ENCODE peak calls at places on chromosomes 13 and 19, in four cellular contexts. One of them, this sample, is unnamed.

GRCh38 chr13:55571237-55571867 is 1569.4 kb upstream of the PRR20A start:
- DNase-seq in fibroblast of lung: no peak
- DNase-seq in kidney: no peak
- DNase-seq in IMR-90: no peak
- DNase-seq in this sample: no peak

GRCh38 chr13:67136157-67136556 is 94.0 kb downstream of the PCDH9 start:
- DNase-seq in kidney: no peak
- DNase-seq in fibroblast of lung: peak; percentile 6
- DNase-seq in IMR-90: no peak
- DNase-seq in this sample: no peak

GRCh38 chr13:33252103-33252502 is 33.5 kb downstream of the STARD13 start:
- DNase-seq in kidney: no peak
- DNase-seq in IMR-90: no peak
- DNase-seq in fibroblast of lung: no peak
- DNase-seq in this sample: no peak

GRCh38 chr19:7979559-7979958 is 25.9 kb downstream of the ELAVL1 start:
- DNase-seq in fibroblast of lung: no peak
- DNase-seq in IMR-90: no peak
- DNase-seq in kidney: peak; percentile 54
- DNase-seq in this sample: no peak

GRCh38 chr19:55146648-55147218 is 2.3 kb downstream of the TNNT1 start:
- DNase-seq in fibroblast of lung: no peak
- DNase-seq in IMR-90: no peak
- DNase-seq in kidney: no peak
- DNase-seq in this sample: no peak

GRCh38 chr19:38134538-38135149 is 89.4 kb downstream of the DPF1 start:
- DNase-seq in fibroblast of lung: no peak
- DNase-seq in IMR-90: peak; percentile 37
- DNase-seq in kidney: no peak
- DNase-seq in this sample: no peak

GRCh38 chr19:51547397-51548212 is 16.1 kb upstream of the SIGLEC6 start:
- DNase-seq in fibroblast of lung: no peak
- DNase-seq in IMR-90: no peak
- DNase-seq in kidney: no peak
- DNase-seq in this sample: no peak

GRCh38 chr13:50156140-50156539 is 140.9 kb downstream of the KCNRG start:
- DNase-seq in kidney: no peak
- DNase-seq in IMR-90: peak; percentile 78
- DNase-seq in fibroblast of lung: peak; percentile 91
- DNase-seq in this sample: no peak

GRCh38 chr19:16042533-16043085 is 33.7 kb upstream of the TPM4 start:
- DNase-seq in fibroblast of lung: no peak
- DNase-seq in kidney: no peak
- DNase-seq in IMR-90: peak; percentile 19
- DNase-seq in this sample: no peak

GRCh38 chr13:75316427-75316826 is 165.5 kb downstream of the TBC1D4 start:
- DNase-seq in kidney: no peak
- DNase-seq in fibroblast of lung: peak; percentile 26
- DNase-seq in IMR-90: peak; percentile 34
- DNase-seq in this sample: peak; percentile 71

GRCh38 chr13:112522578-112522977 is 65.4 kb downstream of the TUBGCP3 start:
- DNase-seq in fibroblast of lung: peak; percentile 32
- DNase-seq in IMR-90: peak; percentile 62
- DNase-seq in kidney: no peak
- DNase-seq in this sample: no peak

GRCh38 chr13:20387441-20387971 is 138.2 kb downstream of the CRYL1 start:
- DNase-seq in fibroblast of lung: peak; percentile 61
- DNase-seq in kidney: no peak
- DNase-seq in IMR-90: peak; percentile 34
- DNase-seq in this sample: no peak

GRCh38 chr13:42075517-42075916 is 27.1 kb downstream of the DGKH start:
- DNase-seq in fibroblast of lung: no peak
- DNase-seq in kidney: no peak
- DNase-seq in IMR-90: no peak
- DNase-seq in this sample: no peak

GRCh38 chr13:46575843-46576242 is 22.9 kb downstream of the LRCH1 start:
- DNase-seq in fibroblast of lung: peak; percentile 97
- DNase-seq in IMR-90: peak; percentile 89
- DNase-seq in kidney: no peak
- DNase-seq in this sample: no peak

GRCh38 chr13:72853000-72853399 is 71.1 kb downstream of the PIBF1 start:
- DNase-seq in IMR-90: peak; percentile 10
- DNase-seq in kidney: no peak
- DNase-seq in fibroblast of lung: no peak
- DNase-seq in this sample: no peak

GRCh38 chr13:45695198-45695730 is 6.9 kb upstream of the CBY2 start:
- DNase-seq in IMR-90: no peak
- DNase-seq in kidney: no peak
- DNase-seq in fibroblast of lung: peak; percentile 5
- DNase-seq in this sample: no peak

GRCh38 chr13:109357751-109358150 is 428.6 kb downstream of the IRS2 start:
- DNase-seq in fibroblast of lung: peak; percentile 98
- DNase-seq in IMR-90: peak; percentile 74
- DNase-seq in kidney: no peak
- DNase-seq in this sample: no peak

GRCh38 chr19:14410775-14411134 is 8.4 kb downstream of the DDX39A start:
- DNase-seq in IMR-90: no peak
- DNase-seq in fibroblast of lung: no peak
- DNase-seq in kidney: no peak
- DNase-seq in this sample: no peak

GRCh38 chr19:6739884-6740588 is 556 bp downstream of the TRIP10 start:
- DNase-seq in fibroblast of lung: no peak
- DNase-seq in kidney: no peak
- DNase-seq in IMR-90: no peak
- DNase-seq in this sample: no peak

GRCh38 chr13:60572855-60573254 is 175.8 kb downstream of the TDRD3 start:
- DNase-seq in IMR-90: no peak
- DNase-seq in fibroblast of lung: peak; percentile 3
- DNase-seq in kidney: no peak
- DNase-seq in this sample: no peak

GRCh38 chr13:80342541-80343371 is 1.8 kb upstream of the SPRY2 start:
- DNase-seq in fibroblast of lung: peak; percentile 64
- DNase-seq in IMR-90: peak; percentile 66
- DNase-seq in kidney: peak; percentile 93
- DNase-seq in this sample: no peak

GRCh38 chr13:35092751-35093150 is 150.7 kb downstream of the NBEA start:
- DNase-seq in fibroblast of lung: no peak
- DNase-seq in IMR-90: no peak
- DNase-seq in kidney: no peak
- DNase-seq in this sample: no peak

GRCh38 chr13:112776354-112776753 is 86.5 kb downstream of the ATP11A start:
- DNase-seq in IMR-90: no peak
- DNase-seq in kidney: no peak
- DNase-seq in fibroblast of lung: no peak
- DNase-seq in this sample: no peak

GRCh38 chr13:78610381-78610883 is 7.1 kb upstream of the POU4F1 start:
- DNase-seq in fibroblast of lung: peak; percentile 4
- DNase-seq in kidney: no peak
- DNase-seq in IMR-90: peak; percentile 49
- DNase-seq in this sample: peak; percentile 44

GRCh38 chr13:77022341-77022740 is 4.6 kb downstream of the FBXL3 start:
- DNase-seq in IMR-90: peak; percentile 43
- DNase-seq in kidney: no peak
- DNase-seq in fibroblast of lung: peak; percentile 40
- DNase-seq in this sample: no peak

GRCh38 chr13:106295971-106296370 is 239.5 kb downstream of the EFNB2 start:
- DNase-seq in fibroblast of lung: no peak
- DNase-seq in kidney: no peak
- DNase-seq in IMR-90: no peak
- DNase-seq in this sample: no peak

GRCh38 chr13:76892488-76892887 is 6.3 kb upstream of the KCTD12 start:
- DNase-seq in fibroblast of lung: no peak
- DNase-seq in IMR-90: no peak
- DNase-seq in kidney: no peak
- DNase-seq in this sample: no peak

GRCh38 chr13:102373221-102373620 is 28.6 kb downstream of the FGF14 start:
- DNase-seq in fibroblast of lung: no peak
- DNase-seq in kidney: no peak
- DNase-seq in IMR-90: no peak
- DNase-seq in this sample: no peak

GRCh38 chr19:47309608-47310007 is at the start of gene C5AR1:
- DNase-seq in kidney: no peak
- DNase-seq in fibroblast of lung: no peak
- DNase-seq in IMR-90: no peak
- DNase-seq in this sample: no peak

GRCh38 chr13:44335463-44335862 is 38.2 kb upstream of the SERP2 start:
- DNase-seq in IMR-90: no peak
- DNase-seq in fibroblast of lung: no peak
- DNase-seq in kidney: no peak
- DNase-seq in this sample: no peak

GRCh38 chr19:13420780-13421179 is 85.5 kb downstream of the CACNA1A start:
- DNase-seq in kidney: no peak
- DNase-seq in IMR-90: no peak
- DNase-seq in fibroblast of lung: no peak
- DNase-seq in this sample: no peak

GRCh38 chr19:29667390-29667783 is 2.1 kb downstream of the PLEKHF1 start:
- DNase-seq in fibroblast of lung: no peak
- DNase-seq in IMR-90: no peak
- DNase-seq in kidney: no peak
- DNase-seq in this sample: no peak

GRCh38 chr19:3721900-3722442 is 13.8 kb downstream of the TJP3 start:
- DNase-seq in kidney: no peak
- DNase-seq in IMR-90: no peak
- DNase-seq in fibroblast of lung: no peak
- DNase-seq in this sample: no peak

GRCh38 chr13:75801388-75801787 is 165.3 kb downstream of the LMO7 start:
- DNase-seq in kidney: no peak
- DNase-seq in fibroblast of lung: no peak
- DNase-seq in IMR-90: no peak
- DNase-seq in this sample: no peak

GRCh38 chr19:48569814-48570213 is 17.8 kb downstream of the SULT2B1 start:
- DNase-seq in kidney: no peak
- DNase-seq in fibroblast of lung: peak; percentile 65
- DNase-seq in IMR-90: peak; percentile 56
- DNase-seq in this sample: no peak

GRCh38 chr19:41154060-41154459 is 39.0 kb upstream of the CYP2S1 start:
- DNase-seq in fibroblast of lung: no peak
- DNase-seq in kidney: no peak
- DNase-seq in IMR-90: no peak
- DNase-seq in this sample: no peak

GRCh38 chr13:73069206-73069815 is 10.5 kb downstream of the KLF5 start:
- DNase-seq in kidney: no peak
- DNase-seq in fibroblast of lung: peak; percentile 71
- DNase-seq in IMR-90: peak; percentile 60
- DNase-seq in this sample: no peak

GRCh38 chr13:30422056-30422914 is at the start of gene UBE2L5:
- DNase-seq in kidney: peak; percentile 94
- DNase-seq in fibroblast of lung: peak; percentile 85
- DNase-seq in IMR-90: peak; percentile 74
- DNase-seq in this sample: no peak
- H3K9ac ChIP-seq in kidney: peak within 1 kb of the TSS; percentile 88
- H3K9ac ChIP-seq in fibroblast of lung: peak within 1 kb of the TSS; percentile 55
- H3K9ac ChIP-seq in IMR-90: peak within 1 kb of the TSS; percentile 90
- H3K9ac ChIP-seq in this sample: peak within 1 kb of the TSS; percentile 91

DNA sequence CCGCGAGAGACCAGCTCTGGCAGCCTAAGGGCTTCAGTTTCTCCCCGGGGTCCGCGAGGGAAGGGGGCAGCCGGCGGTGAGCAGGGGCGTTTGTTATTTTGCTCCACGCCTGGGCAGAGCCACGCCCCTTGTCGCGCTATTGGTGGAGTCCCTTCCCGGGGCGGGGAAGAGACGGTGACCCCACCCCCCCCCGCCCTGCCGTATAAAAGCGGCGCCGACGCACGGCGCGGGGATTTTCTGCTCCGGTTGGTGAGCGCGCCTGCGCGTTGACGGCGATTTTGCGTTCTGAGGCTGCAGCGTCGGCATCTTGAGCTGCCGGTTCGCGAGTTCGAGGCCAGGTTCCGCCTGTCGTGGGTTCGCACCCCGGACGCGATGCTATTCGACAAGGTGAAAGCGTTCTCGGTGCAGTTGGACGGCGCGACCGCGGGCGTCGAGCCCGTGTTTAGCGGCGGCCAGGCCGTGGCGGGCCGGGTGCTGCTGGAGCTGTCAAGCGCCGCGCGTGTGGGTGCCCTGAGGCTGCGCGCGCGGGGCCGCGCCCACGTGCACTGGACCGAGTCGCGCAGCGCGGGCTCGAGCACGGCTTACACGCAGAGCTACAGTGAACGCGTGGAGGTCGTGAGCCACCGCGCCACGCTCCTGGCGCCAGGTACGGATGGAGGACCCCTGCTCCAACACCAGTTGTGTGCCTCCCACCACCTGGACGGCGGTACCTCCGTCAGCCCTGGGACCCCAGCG is at the start of gene ARRDC2:
- DNase-seq in kidney: peak; percentile 98
- DNase-seq in fibroblast of lung: peak; percentile 83
- DNase-seq in IMR-90: peak; percentile 87
- DNase-seq in this sample: peak; percentile 39
- H3K9ac ChIP-seq in kidney: peak within 1 kb of the TSS; percentile 76
- H3K9ac ChIP-seq in fibroblast of lung: peak within 1 kb of the TSS; percentile 44
- H3K9ac ChIP-seq in IMR-90: peak within 1 kb of the TSS; percentile 58
- H3K9ac ChIP-seq in this sample: no peak within 1 kb of the TSS

GRCh38 chr19:513368-514165 is 6.3 kb downstream of the TPGS1 start:
- DNase-seq in IMR-90: no peak
- DNase-seq in fibroblast of lung: no peak
- DNase-seq in kidney: no peak
- DNase-seq in this sample: no peak

GRCh38 chr19:510606-511100 is 3.4 kb downstream of the TPGS1 start:
- DNase-seq in fibroblast of lung: peak; percentile 75
- DNase-seq in kidney: peak; percentile 92
- DNase-seq in IMR-90: peak; percentile 81
- DNase-seq in this sample: no peak

GRCh38 chr19:511101-511841 is 4.0 kb downstream of the TPGS1 start:
- DNase-seq in kidney: no peak
- DNase-seq in fibroblast of lung: peak; percentile 79
- DNase-seq in IMR-90: peak; percentile 36
- DNase-seq in this sample: no peak

GRCh38 chr19:514166-514663 is 6.9 kb downstream of the TPGS1 start:
- DNase-seq in IMR-90: no peak
- DNase-seq in fibroblast of lung: no peak
- DNase-seq in kidney: no peak
- DNase-seq in this sample: no peak

GRCh38 chr19:512548-513365 is 5.5 kb downstream of the TPGS1 start:
- DNase-seq in fibroblast of lung: no peak
- DNase-seq in IMR-90: no peak
- DNase-seq in kidney: no peak
- DNase-seq in this sample: no peak
- H3K9ac ChIP-seq in fibroblast of lung: no peak overlapping the region
- H3K9ac ChIP-seq in IMR-90: no peak overlapping the region
- H3K9ac ChIP-seq in kidney: no peak overlapping the region
- H3K9ac ChIP-seq in this sample: no peak overlapping the region

GRCh38 chr19:10748924-10749434 is 31.1 kb downstream of the DNM2 start:
- DNase-seq in kidney: peak; percentile 94
- DNase-seq in fibroblast of lung: peak; percentile 38
- DNase-seq in IMR-90: no peak
- DNase-seq in this sample: no peak
- H3K9ac ChIP-seq in kidney: no peak overlapping the region
- H3K9ac ChIP-seq in fibroblast of lung: no peak overlapping the region
- H3K9ac ChIP-seq in IMR-90: no peak overlapping the region
- H3K9ac ChIP-seq in this sample: no peak overlapping the region